ENCODE peak calls at places on chromosomes 11 and 22, in five cellular contexts. L, C, T, W and O are unnamed samples.

GRCh38 chr11:74689666-74690065 is 41.6 kb downstream of the CHRDL2 start:
- DNase-seq in L (no peak), C (no peak), T (peak; percentile 51), W (no peak), O (no peak)

GRCh38 chr11:76030286-76030685 is 176.0 kb downstream of the WNT11 start:
- DNase-seq in L (no peak), C (peak; percentile 96), T (peak; percentile 96), W (peak; percentile 75), O (no peak)

GRCh38 chr11:76161261-76161961 is 44.9 kb downstream of the WNT11 start:
- DNase-seq in L (peak; percentile 44), C (no peak), T (no peak), W (peak; percentile 19), O (no peak)

GRCh38 chr11:120539681-120540369 is 28.3 kb downstream of the GRIK4 start:
- DNase-seq in L (no peak), C (no peak), T (peak; percentile 82), W (no peak), O (no peak)

GRCh38 chr11:34359548-34359891 is 1.7 kb upstream of the ABTB2 start:
- DNase-seq in L (no peak), C (no peak), T (no peak), W (no peak), O (no peak)

GRCh38 chr11:122375687-122376399 is 259.8 kb upstream of the BLID start:
- DNase-seq in L (no peak), C (no peak), T (peak; percentile 74), W (no peak), O (no peak)

GRCh38 chr11:124094731-124095130 is 20.5 kb upstream of the VWA5A start:
- DNase-seq in L (no peak), C (no peak), T (no peak), W (no peak), O (no peak)

GRCh38 chr11:12112731-12113130 is 2.3 kb downstream of the MICAL2 start:
- DNase-seq in L (no peak), C (no peak), T (no peak), W (no peak), O (no peak)

GRCh38 chr11:70203749-70204465 is 811 bp downstream of the FADD start:
- DNase-seq in L (peak; percentile 42), C (peak; percentile 90), T (peak; percentile 87), W (peak; percentile 92), O (peak; percentile 87)

GRCh38 chr11:91394073-91394717 is 830.4 kb upstream of the FAT3 start:
- DNase-seq in L (no peak), C (no peak), T (no peak), W (no peak), O (no peak)

GRCh38 chr22:38729946-38730345 is 24.2 kb downstream of the GTPBP1 start:
- DNase-seq in L (no peak), C (no peak), T (no peak), W (no peak), O (no peak)

GRCh38 chr11:65130631-65131416 is 3.5 kb downstream of the SYVN1 start:
- DNase-seq in L (no peak), C (no peak), T (no peak), W (no peak), O (no peak)

GRCh38 chr11:102573851-102574250 is 43.3 kb upstream of the MMP7 start:
- DNase-seq in L (no peak), C (no peak), T (peak; percentile 58), W (no peak), O (no peak)

GRCh38 chr22:20268350-20269012 is 363 bp upstream of the RTN4R start:
- DNase-seq in L (peak; percentile 80), C (peak; percentile 15), T (peak; percentile 37), W (peak; percentile 86), O (peak; percentile 50)

GRCh38 chr11:72263363-72263762 is 19.4 kb upstream of the PHOX2A start:
- DNase-seq in L (no peak), C (peak; percentile 17), T (peak; percentile 77), W (peak; percentile 47), O (no peak)

GRCh38 chr11:67406420-67406968 is 2.6 kb downstream of the TBC1D10C start:
- DNase-seq in L (no peak), C (no peak), T (no peak), W (no peak), O (no peak)

GRCh38 chr11:67406969-67407699 is 3.3 kb downstream of the TBC1D10C start:
- DNase-seq in L (no peak), C (no peak), T (no peak), W (no peak), O (no peak)

GRCh38 chr11:67405196-67405567 is 1.3 kb downstream of the TBC1D10C start:
- DNase-seq in L (no peak), C (no peak), T (no peak), W (no peak), O (no peak)

GRCh38 chr11:67405688-67406339 is 1.9 kb downstream of the TBC1D10C start:
- DNase-seq in L (no peak), C (no peak), T (no peak), W (no peak), O (no peak)

DNA sequence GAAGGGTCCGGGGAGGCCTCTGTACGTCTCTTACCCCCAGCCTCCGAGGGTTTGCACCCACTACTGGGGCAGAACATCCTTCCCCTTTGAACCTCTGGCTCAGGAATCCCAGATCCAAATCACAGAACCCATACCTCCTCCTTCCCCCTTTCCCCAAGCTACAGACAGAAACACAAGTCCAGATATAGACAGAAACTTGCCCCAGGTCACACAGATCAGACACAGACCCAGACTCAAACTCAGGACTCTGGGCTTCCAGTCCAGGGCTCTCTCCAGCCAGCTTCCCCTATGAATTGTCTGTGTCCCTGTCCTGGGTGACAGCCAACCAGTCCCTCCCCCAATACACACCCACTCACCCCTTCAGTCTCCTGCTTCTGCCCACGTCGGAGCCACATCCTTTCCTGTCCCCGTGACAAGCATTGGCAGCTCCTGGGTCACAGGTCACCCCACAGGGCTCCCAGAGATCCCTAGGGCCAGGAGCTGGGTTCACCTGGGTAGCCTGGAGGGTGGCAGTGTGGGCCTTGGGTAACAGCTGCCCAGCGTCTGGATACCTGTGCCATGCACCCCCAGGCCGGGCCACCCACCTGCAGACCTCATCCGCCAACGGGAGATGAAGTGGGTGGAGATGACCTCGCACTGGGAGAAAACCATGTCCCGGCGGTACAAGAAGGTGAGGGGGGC is 772 bp downstream of the TBC1D10C start:
- DNase-seq in L (no peak), C (no peak), T (no peak), W (no peak), O (peak; percentile 60)
- H3K36me3 ChIP-seq in L (no peaks in the 10 kb centered on the region), C (no peaks in the 10 kb centered on the region), T (no peaks in the 10 kb centered on the region), W (no peaks in the 10 kb centered on the region), O (peaks cover 12% of the 10 kb centered on the region)

GRCh38 chr11:128810784-128811514 is 56.1 kb downstream of the KCNJ1 start:
- DNase-seq in L (no peak), C (no peak), T (no peak), W (no peak), O (no peak)

GRCh38 chr11:128813729-128814128 is 53.4 kb downstream of the KCNJ1 start:
- DNase-seq in L (no peak), C (no peak), T (no peak), W (no peak), O (no peak)

GRCh38 chr11:128806496-128807261 is 60.4 kb downstream of the KCNJ1 start:
- DNase-seq in L (no peak), C (no peak), T (peak; percentile 82), W (peak; percentile 27), O (no peak)

GRCh38 chr11:128807909-128808308 is 59.2 kb downstream of the KCNJ1 start:
- DNase-seq in L (no peak), C (no peak), T (no peak), W (no peak), O (no peak)

DNA sequence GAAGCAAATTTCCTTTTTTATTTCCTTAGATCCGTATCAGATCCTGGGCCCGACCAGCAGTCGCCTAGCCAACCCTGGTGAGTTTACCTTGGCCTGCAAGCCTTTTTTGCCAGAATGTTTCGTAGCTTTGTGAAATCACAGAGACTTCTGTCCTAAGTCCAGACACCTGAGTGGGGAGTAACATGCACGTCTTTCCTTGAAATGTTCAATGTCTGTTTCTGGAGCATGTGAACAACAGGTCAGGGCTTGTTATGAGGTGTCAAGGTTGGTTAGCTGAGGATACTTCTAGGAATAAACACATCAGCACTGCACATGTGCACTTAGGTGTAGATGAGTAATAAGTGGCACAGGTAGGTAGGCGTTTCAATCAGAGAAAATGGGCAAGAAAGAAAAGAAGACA is 58.0 kb downstream of the KCNJ1 start:
- DNase-seq in L (no peak), C (no peak), T (no peak), W (no peak), O (no peak)
- H3K36me3 ChIP-seq in L (no peaks in the 10 kb centered on the region), C (peaks cover 36% of the 10 kb centered on the region), T (no peaks in the 10 kb centered on the region), W (peaks cover 3% of the 10 kb centered on the region), O (peaks cover 53% of the 10 kb centered on the region)

GRCh38 chr22:40415531-40416266 is 45.3 kb downstream of the SGSM3 start:
- DNase-seq in L (no peak), C (peak; percentile 25), T (no peak), W (no peak), O (no peak)

GRCh38 chr22:40413873-40414272 is 43.5 kb downstream of the SGSM3 start:
- DNase-seq in L (no peak), C (no peak), T (no peak), W (no peak), O (no peak)

GRCh38 chr22:40414306-40414705 is 43.9 kb downstream of the SGSM3 start:
- DNase-seq in L (no peak), C (no peak), T (peak; percentile 35), W (no peak), O (no peak)

GRCh38 chr22:40416267-40416570 is 45.8 kb downstream of the SGSM3 start:
- DNase-seq in L (no peak), C (no peak), T (no peak), W (no peak), O (no peak)

GRCh38 chr22:40414838-40415505 is 44.6 kb downstream of the SGSM3 start:
- DNase-seq in L (no peak), C (no peak), T (no peak), W (no peak), O (no peak)
- H3K36me3 ChIP-seq in L (peaks cover 21% of the 10 kb centered on the region), C (peaks cover 2% of the 10 kb centered on the region), T (peaks cover 31% of the 10 kb centered on the region), W (peaks cover 55% of the 10 kb centered on the region), O (peaks cover 29% of the 10 kb centered on the region)

DNA sequence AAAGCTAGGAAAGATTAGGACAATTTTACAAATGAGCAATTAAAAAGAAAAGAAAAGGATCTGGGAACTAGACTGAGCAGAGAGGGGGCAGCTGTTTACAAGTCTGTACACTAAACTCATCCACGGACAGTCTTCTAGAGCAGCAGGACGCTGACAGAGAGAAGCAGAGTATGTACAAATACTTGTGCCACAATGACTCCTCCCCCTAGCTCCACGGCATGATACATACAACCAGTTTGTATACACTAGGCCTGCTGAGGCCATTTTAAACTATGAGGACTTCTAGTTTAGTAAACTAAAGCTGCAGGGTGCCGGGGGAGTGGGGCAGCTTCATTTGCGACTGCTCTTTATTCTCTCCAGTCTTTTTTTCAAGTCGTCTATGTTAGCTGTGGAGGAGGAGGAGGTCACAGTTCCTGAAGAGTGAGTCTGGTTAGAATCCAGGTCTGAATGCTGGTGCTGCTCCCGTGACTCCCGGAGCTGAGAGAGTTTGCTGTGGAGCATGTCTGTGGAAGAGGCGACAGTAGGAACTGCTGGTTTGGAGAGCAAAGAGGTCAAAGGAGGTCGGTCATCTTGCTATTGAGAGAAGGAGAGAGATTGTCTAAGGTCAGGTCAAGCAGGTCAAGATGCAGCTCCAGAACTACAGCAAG is 24.8 kb downstream of the F2 start:
- DNase-seq in L (no peak), C (no peak), T (no peak), W (no peak), O (no peak)
- H3K36me3 ChIP-seq in L (peaks cover 62% of the 10 kb centered on the region), C (peaks cover 39% of the 10 kb centered on the region), T (peaks cover 9% of the 10 kb centered on the region), W (peaks cover 72% of the 10 kb centered on the region), O (peaks cover 32% of the 10 kb centered on the region)